ENCODE peak calls at places on chromosomes 7 and 10, in six cellular contexts. One of them, this sample, is unnamed.

GRCh38 chr7:138961159-138961558 is 20.0 kb downstream of the KIAA1549 start:
- DNase-seq in caudate nucleus: no peak
- DNase-seq in NCI-H774: no peak
- DNase-seq in coronary artery: no peak
- DNase-seq in activated CD8-positive, alpha-beta T cell treated with anti-CD3 and anti-CD28 coated beads for 36 hours: no peak
- DNase-seq in T-helper 1 cell: no peak
- DNase-seq in this sample: no peak

GRCh38 chr10:44051584-44052385 is 333.1 kb downstream of the CXCL12 start:
- DNase-seq in caudate nucleus: no peak
- DNase-seq in NCI-H774: no peak
- DNase-seq in coronary artery: no peak
- DNase-seq in activated CD8-positive, alpha-beta T cell treated with anti-CD3 and anti-CD28 coated beads for 36 hours: no peak
- DNase-seq in T-helper 1 cell: no peak
- DNase-seq in this sample: no peak

GRCh38 chr10:124028700-124029487 is 64.5 kb downstream of the CHST15 start:
- DNase-seq in caudate nucleus: no peak
- DNase-seq in NCI-H774: no peak
- DNase-seq in coronary artery: no peak
- DNase-seq in activated CD8-positive, alpha-beta T cell treated with anti-CD3 and anti-CD28 coated beads for 36 hours: no peak
- DNase-seq in T-helper 1 cell: no peak
- DNase-seq in this sample: no peak

GRCh38 chr10:132509506-132510173 is 27.9 kb upstream of the INPP5A start:
- DNase-seq in caudate nucleus: no peak
- DNase-seq in NCI-H774: no peak
- DNase-seq in coronary artery: peak
- DNase-seq in activated CD8-positive, alpha-beta T cell treated with anti-CD3 and anti-CD28 coated beads for 36 hours: no peak
- DNase-seq in T-helper 1 cell: no peak
- DNase-seq in this sample: no peak

GRCh38 chr7:1530946-1531262 is 402 bp downstream of the MAFK start:
- DNase-seq in caudate nucleus: no peak
- DNase-seq in NCI-H774: no peak
- DNase-seq in coronary artery: no peak
- DNase-seq in activated CD8-positive, alpha-beta T cell treated with anti-CD3 and anti-CD28 coated beads for 36 hours: peak
- DNase-seq in T-helper 1 cell: no peak
- DNase-seq in this sample: no peak

GRCh38 chr7:48680996-48681395 is 243.4 kb upstream of the CDC14C start:
- DNase-seq in caudate nucleus: no peak
- DNase-seq in NCI-H774: no peak
- DNase-seq in coronary artery: no peak
- DNase-seq in activated CD8-positive, alpha-beta T cell treated with anti-CD3 and anti-CD28 coated beads for 36 hours: no peak
- DNase-seq in T-helper 1 cell: no peak
- DNase-seq in this sample: no peak

GRCh38 chr10:72904806-72905205 is 11.3 kb downstream of the OIT3 start:
- DNase-seq in caudate nucleus: no peak
- DNase-seq in NCI-H774: no peak
- DNase-seq in coronary artery: no peak
- DNase-seq in activated CD8-positive, alpha-beta T cell treated with anti-CD3 and anti-CD28 coated beads for 36 hours: no peak
- DNase-seq in T-helper 1 cell: no peak
- DNase-seq in this sample: peak

GRCh38 chr7:25615603-25616002 is 387.3 kb upstream of the NPVF start:
- DNase-seq in caudate nucleus: no peak
- DNase-seq in NCI-H774: no peak
- DNase-seq in coronary artery: no peak
- DNase-seq in activated CD8-positive, alpha-beta T cell treated with anti-CD3 and anti-CD28 coated beads for 36 hours: no peak
- DNase-seq in T-helper 1 cell: no peak
- DNase-seq in this sample: peak

GRCh38 chr10:47264797-47265281 is 35.2 kb upstream of the GDF10 start:
- DNase-seq in caudate nucleus: no peak
- DNase-seq in NCI-H774: no peak
- DNase-seq in coronary artery: peak
- DNase-seq in activated CD8-positive, alpha-beta T cell treated with anti-CD3 and anti-CD28 coated beads for 36 hours: peak
- DNase-seq in T-helper 1 cell: peak
- DNase-seq in this sample: peak

GRCh38 chr10:70267161-70267933 is 16.5 kb downstream of the NPFFR1 start:
- DNase-seq in caudate nucleus: no peak
- DNase-seq in NCI-H774: no peak
- DNase-seq in coronary artery: peak
- DNase-seq in activated CD8-positive, alpha-beta T cell treated with anti-CD3 and anti-CD28 coated beads for 36 hours: peak
- DNase-seq in T-helper 1 cell: no peak
- DNase-seq in this sample: peak

GRCh38 chr7:129343099-129343700 is 91.0 kb upstream of the STRIP2 start:
- DNase-seq in caudate nucleus: no peak
- DNase-seq in NCI-H774: peak
- DNase-seq in coronary artery: no peak
- DNase-seq in activated CD8-positive, alpha-beta T cell treated with anti-CD3 and anti-CD28 coated beads for 36 hours: peak
- DNase-seq in T-helper 1 cell: peak
- DNase-seq in this sample: peak

GRCh38 chr7:50366311-50366710 is 61.8 kb downstream of the IKZF1 start:
- DNase-seq in caudate nucleus: no peak
- DNase-seq in NCI-H774: no peak
- DNase-seq in coronary artery: no peak
- DNase-seq in activated CD8-positive, alpha-beta T cell treated with anti-CD3 and anti-CD28 coated beads for 36 hours: no peak
- DNase-seq in T-helper 1 cell: no peak
- DNase-seq in this sample: no peak

GRCh38 chr7:106768324-106768751 is 96.7 kb upstream of the PIK3CG start:
- DNase-seq in caudate nucleus: no peak
- DNase-seq in NCI-H774: no peak
- DNase-seq in coronary artery: no peak
- DNase-seq in activated CD8-positive, alpha-beta T cell treated with anti-CD3 and anti-CD28 coated beads for 36 hours: no peak
- DNase-seq in T-helper 1 cell: no peak
- DNase-seq in this sample: no peak

This sample was measured in NB4.